ENCODE peak calls at places on chromosome 9, in seven cellular contexts. H is astrocyte of the spinal cord, Z is heart left ventricle, R is GM03348, E is NCI-H748 treated with DMSO at 0.1 percent for 48 hours, V is frontal cortex, A is GM13977. S is an unnamed sample.

GRCh38 chr9:75087279-75087823 is 604 bp downstream of the NMRK1 start:
- DNase-seq in H (peak), Z (no peak), R (peak), E (no peak), V (no peak), A (no peak), S (peak)

GRCh38 chr9:99030082-99030481 is 74.8 kb upstream of the TGFBR1 start:
- DNase-seq in H (peak), Z (no peak), R (peak), E (no peak), V (no peak), A (no peak), S (no peak)

GRCh38 chr9:114484854-114485443 is 20.3 kb downstream of the WHRN start:
- DNase-seq in H (peak), Z (no peak), R (peak), E (no peak), V (no peak), A (peak), S (no peak)

GRCh38 chr9:36174271-36174670 is 5.1 kb downstream of the CCIN start:
- DNase-seq in H (no peak), Z (no peak), R (no peak), E (no peak), V (no peak), A (no peak), S (no peak)

GRCh38 chr9:83588256-83588655 is 34.7 kb upstream of the IDNK start:
- DNase-seq in H (no peak), Z (no peak), R (no peak), E (no peak), V (no peak), A (no peak), S (no peak)

GRCh38 chr9:109001275-109001676 is 12.0 kb downstream of the CTNNAL1 start:
- DNase-seq in H (peak), Z (no peak), R (peak), E (no peak), V (no peak), A (no peak), S (no peak)

GRCh38 chr9:35960029-35960655 is 2.2 kb upstream of the OR2S2 start:
- DNase-seq in H (peak), Z (no peak), R (peak), E (no peak), V (no peak), A (no peak), S (no peak)

GRCh38 chr9:136977223-136978072 is at the start of gene PTGDS:
- DNase-seq in H (peak), Z (peak), R (no peak), E (no peak), V (peak), A (no peak), S (peak)

GRCh38 chr9:91163441-91163772 is 198.3 kb downstream of the AUH start:
- DNase-seq in H (no peak), Z (no peak), R (no peak), E (no peak), V (no peak), A (no peak), S (no peak)

GRCh38 chr9:91785403-91785917 is 164.6 kb downstream of the ROR2 start:
- DNase-seq in H (no peak), Z (no peak), R (no peak), E (no peak), V (no peak), A (no peak), S (no peak)

GRCh38 chr9:78463750-78464149 is 166.8 kb downstream of the PSAT1 start:
- DNase-seq in H (no peak), Z (no peak), R (no peak), E (no peak), V (no peak), A (no peak), S (peak)

GRCh38 chr9:30504502-30504905 is 1879.9 kb upstream of the ACO1 start:
- DNase-seq in H (peak), Z (no peak), R (no peak), E (no peak), V (no peak), A (no peak), S (no peak)

GRCh38 chr9:93955356-93956182 is 414 bp upstream of the BARX1 start:
- DNase-seq in H (no peak), Z (no peak), R (no peak), E (peak), V (no peak), A (peak), S (peak)

GRCh38 chr9:136187683-136188586 is 17.0 kb downstream of the LHX3 start:
- DNase-seq in H (no peak), Z (no peak), R (no peak), E (no peak), V (no peak), A (no peak), S (no peak)

GRCh38 chr9:69877852-69878507 is 57.4 kb downstream of the CFAP95 start:
- DNase-seq in H (peak), Z (no peak), R (peak), E (peak), V (peak), A (peak), S (peak)

GRCh38 chr9:114908796-114909448 is 21.5 kb downstream of the TNFSF8 start:
- DNase-seq in H (no peak), Z (no peak), R (no peak), E (no peak), V (no peak), A (no peak), S (peak)

GRCh38 chr9:36888551-36888950 is 145.5 kb downstream of the PAX5 start:
- DNase-seq in H (no peak), Z (no peak), R (no peak), E (no peak), V (no peak), A (no peak), S (no peak)

GRCh38 chr9:14277761-14278160 is 36.2 kb downstream of the NFIB start:
- DNase-seq in H (no peak), Z (no peak), R (no peak), E (no peak), V (no peak), A (no peak), S (no peak)

GRCh38 chr9:36151306-36152210 is 15.0 kb downstream of the GLIPR2 start:
- DNase-seq in H (peak), Z (peak), R (peak), E (no peak), V (no peak), A (peak), S (no peak)

GRCh38 chr9:87437966-87438365 is 59.7 kb upstream of the DAPK1 start:
- DNase-seq in H (no peak), Z (no peak), R (no peak), E (no peak), V (no peak), A (no peak), S (no peak)

GRCh38 chr9:83675466-83675865 is 32.3 kb downstream of the UBQLN1 start:
- DNase-seq in H (no peak), Z (no peak), R (no peak), E (no peak), V (no peak), A (no peak), S (no peak)

GRCh38 chr9:16726023-16726422 is 144.4 kb downstream of the BNC2 start:
- DNase-seq in H (peak), Z (no peak), R (peak), E (no peak), V (no peak), A (no peak), S (no peak)

GRCh38 chr9:89095755-89096154 is 82.9 kb downstream of the SHC3 start:
- DNase-seq in H (no peak), Z (no peak), R (no peak), E (no peak), V (peak), A (no peak), S (no peak)